ENCODE peak calls at places on chromosome 17, in ten cellular contexts. M is M059J; S is IMR-90; G is cerebellum; T is hypothalamus; B is uterus; H is GM10248; E is kidney epithelial cell; V is stimulated activated naive CD4-positive, alpha-beta T cell treated with Interleukin-2 at 50 U/mL for 16 hours; K is AG04450. Z is an unnamed sample.

GRCh38 chr17:8138672-8139371 is 13.4 kb downstream of the PER1 start:
- DNase-seq in T (peak; percentile 85), V (peak; percentile 93), H (peak; percentile 91), S (peak; percentile 98), K (peak; percentile 95), G (peak; percentile 93), E (peak; percentile 84), M (peak; percentile 97), B (peak; percentile 96), Z (peak; percentile 96)

GRCh38 chr17:71846561-71846960 is 274.3 kb upstream of the SOX9 start:
- DNase-seq in H (no peak), B (no peak), S (no peak), M (no peak), E (peak; percentile 39), T (no peak), V (no peak), G (no peak), K (no peak), Z (no peak)

GRCh38 chr17:56206351-56206750 is 53.1 kb downstream of the ANKFN1 start:
- DNase-seq in K (no peak), E (no peak), T (no peak), H (no peak), S (no peak), V (no peak), B (no peak), G (no peak), M (no peak), Z (no peak)

GRCh38 chr17:27244481-27245223 is 49.3 kb upstream of the WSB1 start:
- DNase-seq in E (no peak), K (peak; percentile 87), V (no peak), T (no peak), B (peak; percentile 88), M (peak; percentile 65), S (peak; percentile 96), G (no peak), H (no peak), Z (peak; percentile 82)

GRCh38 chr17:61478790-61479492 is 26.7 kb downstream of the TBX4 start:
- DNase-seq in T (no peak), B (no peak), K (no peak), E (no peak), M (no peak), G (no peak), H (no peak), S (no peak), V (no peak), Z (peak; percentile 48)

GRCh38 chr17:73855933-73856332 is 211.7 kb upstream of the SDK2 start:
- DNase-seq in M (peak; percentile 1), G (no peak), T (no peak), E (no peak), S (no peak), B (no peak), K (no peak), V (no peak), H (no peak), Z (no peak)

GRCh38 chr17:41339571-41340169 is 11.0 kb downstream of the KRT33A start:
- DNase-seq in E (no peak), G (no peak), M (no peak), V (no peak), B (no peak), H (no peak), K (no peak), T (no peak), S (no peak), Z (no peak)

GRCh38 chr17:9346296-9346926 is 229.2 kb downstream of the STX8 start:
- DNase-seq in H (no peak), E (no peak), B (no peak), T (no peak), M (peak; percentile 64), K (no peak), V (no peak), S (peak; percentile 33), G (no peak), Z (no peak)

GRCh38 chr17:1912146-1912545 is 82.3 kb downstream of the RPA1 start:
- DNase-seq in M (no peak), S (no peak), E (no peak), V (no peak), B (no peak), G (no peak), K (no peak), T (no peak), H (no peak), Z (no peak)

GRCh38 chr17:35774499-35774898 is 13.8 kb downstream of the C17orf50 start:
- DNase-seq in V (no peak), K (no peak), H (no peak), M (peak; percentile 66), B (peak; percentile 73), E (no peak), T (peak; percentile 68), G (peak; percentile 22), S (peak; percentile 21), Z (no peak)

GRCh38 chr17:1808649-1809048 is 21.1 kb downstream of the SMYD4 start:
- DNase-seq in T (no peak), B (no peak), S (no peak), E (no peak), H (no peak), M (no peak), V (no peak), G (no peak), K (no peak), Z (no peak)

GRCh38 chr17:13024526-13025263 is 6.9 kb upstream of the ELAC2 start:
- DNase-seq in E (no peak), B (peak; percentile 41), M (peak; percentile 49), G (peak; percentile 74), S (peak; percentile 52), H (peak; percentile 71), T (peak; percentile 5), V (peak; percentile 31), K (peak; percentile 16), Z (no peak)

GRCh38 chr17:39704821-39705551 is 5.1 kb downstream of the ERBB2 start:
- DNase-seq in S (peak; percentile 50), M (no peak), H (no peak), T (no peak), B (no peak), E (no peak), G (no peak), V (no peak), K (no peak), Z (no peak)

GRCh38 chr17:80081596-80081995 is 19.8 kb upstream of the GAA start:
- DNase-seq in M (no peak), K (no peak), G (no peak), T (no peak), B (no peak), E (no peak), H (no peak), V (no peak), S (no peak), Z (no peak)